ENCODE peak calls at places on chromosomes 7 and 10, in five cellular contexts. One of them, this sample, is unnamed.

GRCh38 chr10:4243651-4244050 is 458.6 kb upstream of the KLF6 start:
- DNase-seq in A549: peak
- DNase-seq in cardiac fibroblast: peak
- DNase-seq in dermis blood vessel endothelial cell: peak
- DNase-seq in effector memory CD4-positive, alpha-beta T cell: no peak
- DNase-seq in this sample: peak

GRCh38 chr10:34655286-34656170 is 159.6 kb downstream of the PARD3 start:
- DNase-seq in A549: peak
- DNase-seq in cardiac fibroblast: peak
- DNase-seq in dermis blood vessel endothelial cell: peak
- DNase-seq in effector memory CD4-positive, alpha-beta T cell: no peak
- DNase-seq in this sample: peak

GRCh38 chr10:125027889-125028288 is 86.0 kb downstream of the ZRANB1 start:
- DNase-seq in A549: no peak
- DNase-seq in cardiac fibroblast: no peak
- DNase-seq in dermis blood vessel endothelial cell: no peak
- DNase-seq in effector memory CD4-positive, alpha-beta T cell: no peak
- DNase-seq in this sample: no peak

GRCh38 chr7:31687024-31687423 is at the start of gene PPP1R17:
- DNase-seq in A549: no peak
- DNase-seq in cardiac fibroblast: no peak
- DNase-seq in dermis blood vessel endothelial cell: no peak
- DNase-seq in effector memory CD4-positive, alpha-beta T cell: no peak
- DNase-seq in this sample: no peak

GRCh38 chr10:43385412-43386004 is 14.1 kb downstream of the FXYD4 start:
- DNase-seq in A549: no peak
- DNase-seq in cardiac fibroblast: no peak
- DNase-seq in dermis blood vessel endothelial cell: no peak
- DNase-seq in effector memory CD4-positive, alpha-beta T cell: no peak
- DNase-seq in this sample: no peak

GRCh38 chr7:832968-833424 is 720 bp downstream of the SUN1 start:
- DNase-seq in A549: no peak
- DNase-seq in cardiac fibroblast: no peak
- DNase-seq in dermis blood vessel endothelial cell: no peak
- DNase-seq in effector memory CD4-positive, alpha-beta T cell: no peak
- DNase-seq in this sample: no peak

GRCh38 chr7:134602921-134603394 is 43.7 kb upstream of the BPGM start:
- DNase-seq in A549: no peak
- DNase-seq in cardiac fibroblast: peak
- DNase-seq in dermis blood vessel endothelial cell: no peak
- DNase-seq in effector memory CD4-positive, alpha-beta T cell: no peak
- DNase-seq in this sample: no peak

GRCh38 chr7:74069790-74070618 is 13.6 kb upstream of the LIMK1 start:
- DNase-seq in A549: no peak
- DNase-seq in cardiac fibroblast: no peak
- DNase-seq in dermis blood vessel endothelial cell: no peak
- DNase-seq in effector memory CD4-positive, alpha-beta T cell: no peak
- DNase-seq in this sample: no peak

GRCh38 chr7:75646551-75647102 is 92.1 kb downstream of the HIP1 start:
- DNase-seq in A549: no peak
- DNase-seq in cardiac fibroblast: no peak
- DNase-seq in dermis blood vessel endothelial cell: no peak
- DNase-seq in effector memory CD4-positive, alpha-beta T cell: no peak
- DNase-seq in this sample: no peak

This sample was measured in dermis microvascular lymphatic vessel endothelial cell.